ENCODE peak calls at places on chromosomes 7 and 10, in six cellular contexts. U is thoracic aorta, X is heart left ventricle, L is cardiac muscle cell, M is psoas muscle, I is MM.1S. V is an unnamed sample.

GRCh38 chr7:6221340-6222319 is 50.8 kb downstream of the CYTH3 start:
- DNase-seq in M (no peak), L (peak; percentile 19), U (no peak), X (no peak), I (no peak), V (no peak)

GRCh38 chr7:99631311-99632109 is 14.8 kb downstream of the ZSCAN25 start:
- DNase-seq in X (no peak), I (no peak), U (no peak), M (peak; percentile 78), L (peak; percentile 21), V (no peak)

GRCh38 chr7:144057954-144058353 is 9.2 kb downstream of the OR2A5 start:
- DNase-seq in I (no peak), L (peak; percentile 50), X (no peak), U (no peak), M (no peak), V (no peak)

GRCh38 chr7:20793258-20793657 is 6.6 kb upstream of the SP8 start:
- DNase-seq in L (no peak), I (no peak), M (no peak), U (no peak), X (no peak), V (no peak)

GRCh38 chr10:88062385-88062784 is 199.0 kb downstream of the PTEN start:
- DNase-seq in I (no peak), M (no peak), U (no peak), X (no peak), L (no peak), V (no peak)

GRCh38 chr10:10873289-10873688 is 144.4 kb upstream of the CELF2 start:
- DNase-seq in X (no peak), I (no peak), L (peak; percentile 44), M (no peak), U (no peak), V (no peak)

GRCh38 chr7:46352335-46352954 is 431.4 kb upstream of the IGFBP3 start:
- DNase-seq in M (no peak), U (no peak), X (peak; percentile 23), L (peak; percentile 82), I (peak; percentile 50), V (peak; percentile 42)

GRCh38 chr10:99775850-99776249 is 6.6 kb upstream of the ABCC2 start:
- DNase-seq in I (no peak), X (no peak), U (no peak), L (peak; percentile 76), M (no peak), V (no peak)

GRCh38 chr10:104925232-104925851 is 284.3 kb downstream of the SORCS3 start:
- DNase-seq in U (no peak), L (peak; percentile 15), I (peak; percentile 41), M (no peak), X (no peak), V (peak; percentile 43)
- TF ChIP-seq CTCF in U (peak; percentile 30), L (peak; percentile 27), I (peak; percentile 53), M (peak; percentile 42), X (peak; percentile 49), V (peak; percentile 47)

GRCh38 chr10:9712393-9712792 is 1305.3 kb upstream of the CELF2 start:
- DNase-seq in I (no peak), M (no peak), U (no peak), X (no peak), L (no peak), V (no peak)
- H3K9me3 ChIP-seq in I (no peaks in the 10 kb centered on the region), M (peaks cover 8% of the 10 kb centered on the region), U (peaks cover 12% of the 10 kb centered on the region), X (peaks cover 16% of the 10 kb centered on the region), L (peaks cover 5% of the 10 kb centered on the region), V (no peaks in the 10 kb centered on the region)

GRCh38 chr10:34655286-34656170 is 159.6 kb downstream of the PARD3 start:
- DNase-seq in I (peak; percentile 62), U (no peak), L (peak; percentile 84), M (no peak), X (no peak), V (peak; percentile 46)
- TF ChIP-seq CTCF in I (peak; percentile 72), U (peak; percentile 59), L (peak; percentile 78), M (peak; percentile 69), X (peak; percentile 73), V (peak; percentile 82)

DNA sequence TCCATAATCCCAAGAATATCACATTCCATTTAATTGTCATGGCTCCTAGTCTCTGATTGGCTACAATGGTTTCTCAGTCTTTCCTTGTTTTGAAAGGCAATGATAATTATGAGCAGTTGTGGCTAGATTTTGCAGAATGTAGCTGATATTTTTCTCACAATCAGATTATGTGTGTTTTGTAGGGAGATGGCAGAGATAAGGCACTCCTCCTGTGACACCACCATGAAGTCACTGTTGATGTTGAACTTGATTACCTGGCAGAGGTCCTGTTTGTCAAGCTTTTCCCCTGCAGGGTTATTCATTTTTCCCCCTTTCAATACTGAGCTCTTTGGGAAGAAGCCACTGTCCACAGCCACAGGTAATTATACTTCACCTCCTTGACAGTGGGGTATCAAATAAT is 602.9 kb upstream of the PFKP start:
- DNase-seq in I (no peak), U (no peak), M (no peak), X (no peak), L (no peak), V (no peak)
- H3K9me3 ChIP-seq in I (no peaks in the 10 kb centered on the region), U (no peaks in the 10 kb centered on the region), M (no peaks in the 10 kb centered on the region), X (no peaks in the 10 kb centered on the region), L (no peaks in the 10 kb centered on the region), V (no peaks in the 10 kb centered on the region)

GRCh38 chr7:93715234-93715633 is 140.7 kb upstream of the CALCR start:
- DNase-seq in X (peak; percentile 20), U (no peak), M (peak; percentile 61), L (peak; percentile 74), I (no peak), V (peak; percentile 61)
- TF ChIP-seq CTCF in X (no peak), U (peak; percentile 37), M (peak; percentile 22), L (peak; percentile 75), I (peak; percentile 33), V (peak; percentile 73)